ENCODE peak calls at places on chromosomes 13 and 19, in ten cellular contexts. Z, E, A, G, M, W, C, K, X and H are unnamed samples.

GRCh38 chr13:63567031-63567430 is 2151.4 kb upstream of the PCDH20 start:
- DNase-seq in A (no peak), G (no peak), C (no peak), K (no peak), Z (no peak), X (no peak), E (no peak), M (no peak), W (no peak), H (no peak)

GRCh38 chr13:97855570-97855970 is 97.9 kb upstream of the IPO5 start:
- DNase-seq in G (no peak), M (no peak), K (peak; percentile 67), E (peak; percentile 96), W (peak; percentile 92), X (no peak), Z (no peak), A (peak; percentile 73), C (peak; percentile 20), H (peak; percentile 60)

GRCh38 chr19:6030214-6030507 is 52.2 kb upstream of the RANBP3 start:
- DNase-seq in Z (no peak), C (no peak), K (no peak), G (no peak), X (no peak), M (no peak), A (peak; percentile 86), W (peak; percentile 81), E (peak; percentile 15), H (no peak)

GRCh38 chr13:31094331-31095015 is 67.2 kb downstream of the HSPH1 start:
- DNase-seq in C (no peak), E (no peak), Z (no peak), M (no peak), G (no peak), X (no peak), A (no peak), W (no peak), K (no peak), H (no peak)

GRCh38 chr13:96900992-96901391 is 93.3 kb downstream of the OXGR1 start:
- DNase-seq in X (no peak), E (no peak), G (no peak), A (no peak), W (no peak), C (no peak), M (no peak), Z (no peak), K (no peak), H (no peak)

GRCh38 chr19:31312004-31312403 is 37.2 kb downstream of the TSHZ3 start:
- DNase-seq in A (peak; percentile 89), M (no peak), G (no peak), X (no peak), K (no peak), C (peak; percentile 55), E (peak; percentile 82), Z (no peak), W (peak; percentile 91), H (no peak)

GRCh38 chr19:30529876-30530275 is 157.7 kb downstream of the ZNF536 start:
- DNase-seq in C (no peak), W (no peak), Z (no peak), A (no peak), K (no peak), M (no peak), X (no peak), E (no peak), G (no peak), H (no peak)

GRCh38 chr19:46107371-46107770 is 17.1 kb downstream of the IGFL3 start:
- DNase-seq in X (no peak), K (no peak), M (no peak), G (no peak), E (peak; percentile 39), W (peak; percentile 67), Z (no peak), C (no peak), A (peak; percentile 91), H (no peak)

GRCh38 chr13:99083976-99084375 is 106.1 kb upstream of the DOCK9 start:
- DNase-seq in G (no peak), C (no peak), A (no peak), E (no peak), W (no peak), Z (no peak), X (no peak), K (peak; percentile 27), M (no peak), H (no peak)

GRCh38 chr13:49791753-49792549 is 531 bp downstream of the KPNA3 start:
- DNase-seq in K (peak; percentile 40), E (peak; percentile 76), W (peak; percentile 53), M (peak; percentile 49), X (no peak), A (peak; percentile 16), C (peak; percentile 45), G (peak; percentile 82), Z (peak; percentile 31), H (peak; percentile 56)

GRCh38 chr19:2540646-2541454 is 64.9 kb downstream of the GADD45B start:
- DNase-seq in K (peak; percentile 80), A (peak; percentile 98), E (peak; percentile 97), G (peak; percentile 94), M (peak; percentile 93), C (peak; percentile 86), Z (peak; percentile 86), X (peak; percentile 97), W (peak; percentile 99), H (peak; percentile 89)

GRCh38 chr13:32940601-32941000 is 75.6 kb upstream of the KL start:
- DNase-seq in X (no peak), K (no peak), G (no peak), A (peak; percentile 30), Z (no peak), C (no peak), M (peak; percentile 14), E (peak; percentile 28), W (peak; percentile 76), H (peak; percentile 46)

GRCh38 chr19:47608908-47609879 is at the start of gene BICRA:
- DNase-seq in G (peak; percentile 94), C (peak; percentile 85), K (peak; percentile 82), W (peak; percentile 92), A (peak; percentile 38), X (peak; percentile 82), Z (peak; percentile 82), E (peak; percentile 89), M (peak; percentile 89), H (peak; percentile 83)

GRCh38 chr13:59635591-59635990 is 528.1 kb downstream of the DIAPH3 start:
- DNase-seq in X (no peak), C (no peak), K (no peak), W (no peak), M (no peak), G (no peak), E (no peak), A (no peak), Z (no peak), H (no peak)

GRCh38 chr13:84032116-84032515 is 149.8 kb upstream of the SLITRK1 start:
- DNase-seq in G (no peak), M (no peak), A (peak; percentile 29), W (no peak), E (peak; percentile 8), Z (no peak), X (no peak), C (no peak), K (no peak), H (no peak)

GRCh38 chr13:92463134-92463533 is 763.5 kb upstream of the GPC6 start:
- DNase-seq in W (no peak), E (no peak), Z (no peak), G (no peak), K (peak; percentile 18), M (no peak), A (no peak), X (no peak), C (no peak), H (no peak)

GRCh38 chr13:60759499-60759898 is 362.5 kb downstream of the TDRD3 start:
- DNase-seq in X (no peak), E (peak; percentile 3), G (no peak), C (no peak), W (peak; percentile 14), K (peak; percentile 56), Z (no peak), M (no peak), A (peak; percentile 12), H (no peak)

GRCh38 chr19:15378529-15379082 is 981 bp downstream of the AKAP8 start:
- DNase-seq in K (peak; percentile 68), C (no peak), A (peak; percentile 16), Z (peak; percentile 30), X (no peak), E (peak; percentile 74), M (no peak), G (peak; percentile 79), W (peak; percentile 63), H (no peak)

GRCh38 chr13:112761701-112762689 is 72.2 kb downstream of the ATP11A start:
- DNase-seq in K (no peak), G (peak; percentile 83), E (no peak), M (peak; percentile 35), Z (no peak), X (no peak), W (peak; percentile 89), C (no peak), A (peak; percentile 76), H (no peak)

GRCh38 chr13:111484959-111485358 is 164.5 kb downstream of the TEX29 start:
- DNase-seq in W (no peak), G (peak; percentile 21), X (no peak), Z (no peak), A (no peak), C (no peak), K (no peak), M (no peak), E (no peak), H (no peak)

GRCh38 chr19:51788936-51789795 is 5.8 kb upstream of the FPR3 start:
- DNase-seq in Z (no peak), E (no peak), G (no peak), K (no peak), A (no peak), M (no peak), C (no peak), W (peak; percentile 53), X (no peak), H (no peak)

GRCh38 chr13:109858319-109858718 is 71.9 kb upstream of the IRS2 start:
- DNase-seq in G (no peak), E (no peak), C (no peak), Z (no peak), K (peak; percentile 34), A (no peak), M (no peak), X (no peak), W (no peak), H (no peak)
- H3K4me3 ChIP-seq in G (no peak overlapping the region), E (no peak overlapping the region), C (no peak overlapping the region), Z (no peak overlapping the region), K (no peak overlapping the region), A (no peak overlapping the region), M (no peak overlapping the region), X (no peak overlapping the region), W (no peak overlapping the region), H (no peak overlapping the region)

GRCh38 chr19:49677901-49678674 is 1.0 kb downstream of the PRMT1 start:
- DNase-seq in X (peak; percentile 72), M (peak; percentile 71), A (peak; percentile 16), C (peak; percentile 75), G (peak; percentile 84), E (peak; percentile 83), Z (peak; percentile 73), K (peak; percentile 60), W (peak; percentile 67), H (peak; percentile 78)
- H3K4me1 ChIP-seq in X (peaks cover 11% of the 10 kb centered on the region), M (peaks cover 36% of the 10 kb centered on the region), A (peaks cover 18% of the 10 kb centered on the region), C (peaks cover 4% of the 10 kb centered on the region), G (peaks cover 33% of the 10 kb centered on the region), E (peaks cover 38% of the 10 kb centered on the region), Z (peaks cover 46% of the 10 kb centered on the region), K (peaks cover 2% of the 10 kb centered on the region), W (peaks cover 10% of the 10 kb centered on the region), H (peaks cover 34% of the 10 kb centered on the region)

GRCh38 chr19:33860691-33861090 is 64.0 kb downstream of the KCTD15 start:
- DNase-seq in C (no peak), W (no peak), M (no peak), A (no peak), K (no peak), G (no peak), E (no peak), X (no peak), Z (no peak), H (no peak)
- H3K4me3 ChIP-seq in C (no peak overlapping the region), W (no peak overlapping the region), M (no peak overlapping the region), A (no peak overlapping the region), K (no peak overlapping the region), G (no peak overlapping the region), E (no peak overlapping the region), X (no peak overlapping the region), Z (no peak overlapping the region), H (no peak overlapping the region)

GRCh38 chr13:106562301-106562700 is 5.6 kb downstream of the ARGLU1 start:
- DNase-seq in C (no peak), Z (no peak), A (no peak), W (no peak), M (no peak), G (no peak), X (no peak), K (no peak), E (no peak), H (no peak)
- H3K4me1 ChIP-seq in C (peaks cover 3% of the 10 kb centered on the region), Z (peaks cover 87% of the 10 kb centered on the region), A (peaks cover 18% of the 10 kb centered on the region), W (peaks cover 43% of the 10 kb centered on the region), M (peaks cover 66% of the 10 kb centered on the region), G (peaks cover 32% of the 10 kb centered on the region), X (peaks cover 25% of the 10 kb centered on the region), K (peaks cover 6% of the 10 kb centered on the region), E (peaks cover 35% of the 10 kb centered on the region), H (peaks cover 95% of the 10 kb centered on the region)